ENCODE peak calls at places on chromosomes 5 and 9, in four cellular contexts. One of them, this sample, is unnamed.

GRCh38 chr5:178207183-178207916 is 3.0 kb downstream of the HNRNPAB start:
- DNase-seq in EH: peak
- DNase-seq in NCI-H748 treated with DMSO at 0.1 percent for 48 hours: no peak
- DNase-seq in Jurkat, Clone E6-1: no peak
- DNase-seq in this sample: peak

GRCh38 chr5:114010362-114010761 is 351.5 kb upstream of the KCNN2 start:
- DNase-seq in NCI-H748 treated with DMSO at 0.1 percent for 48 hours: no peak
- DNase-seq in Jurkat, Clone E6-1: no peak
- DNase-seq in EH: peak
- DNase-seq in this sample: no peak

GRCh38 chr5:138438003-138438723 is 694 bp upstream of the REEP2 start:
- DNase-seq in NCI-H748 treated with DMSO at 0.1 percent for 48 hours: no peak
- DNase-seq in Jurkat, Clone E6-1: no peak
- DNase-seq in EH: no peak
- DNase-seq in this sample: no peak

GRCh38 chr5:55624841-55625602 is 87.1 kb downstream of the SLC38A9 start:
- DNase-seq in EH: no peak
- DNase-seq in NCI-H748 treated with DMSO at 0.1 percent for 48 hours: no peak
- DNase-seq in Jurkat, Clone E6-1: no peak
- DNase-seq in this sample: peak

GRCh38 chr9:110183208-110184145 is 24.5 kb downstream of the C9orf152 start:
- DNase-seq in Jurkat, Clone E6-1: peak
- DNase-seq in NCI-H748 treated with DMSO at 0.1 percent for 48 hours: peak
- DNase-seq in EH: peak
- DNase-seq in this sample: peak

GRCh38 chr5:163347671-163348070 is 89.7 kb upstream of the CCNG1 start:
- DNase-seq in EH: peak
- DNase-seq in NCI-H748 treated with DMSO at 0.1 percent for 48 hours: peak
- DNase-seq in Jurkat, Clone E6-1: peak
- DNase-seq in this sample: peak

GRCh38 chr5:137075163-137075970 is 423.8 kb downstream of the SPOCK1 start:
- DNase-seq in EH: peak
- DNase-seq in Jurkat, Clone E6-1: peak
- DNase-seq in NCI-H748 treated with DMSO at 0.1 percent for 48 hours: peak
- DNase-seq in this sample: peak

GRCh38 chr9:79120533-79121315 is 451.0 kb upstream of the TLE4 start:
- DNase-seq in EH: no peak
- DNase-seq in NCI-H748 treated with DMSO at 0.1 percent for 48 hours: peak
- DNase-seq in Jurkat, Clone E6-1: no peak
- DNase-seq in this sample: no peak

GRCh38 chr9:13992136-13992798 is 321.7 kb downstream of the NFIB start:
- DNase-seq in EH: no peak
- DNase-seq in Jurkat, Clone E6-1: no peak
- DNase-seq in NCI-H748 treated with DMSO at 0.1 percent for 48 hours: peak
- DNase-seq in this sample: no peak

GRCh38 chr5:14327624-14328023 is 184.5 kb downstream of the TRIO start:
- DNase-seq in EH: peak
- DNase-seq in Jurkat, Clone E6-1: no peak
- DNase-seq in NCI-H748 treated with DMSO at 0.1 percent for 48 hours: no peak
- DNase-seq in this sample: no peak

GRCh38 chr5:146026307-146027010 is 78.9 kb downstream of the PLAC8L1 start:
- DNase-seq in NCI-H748 treated with DMSO at 0.1 percent for 48 hours: no peak
- DNase-seq in Jurkat, Clone E6-1: no peak
- DNase-seq in EH: no peak
- DNase-seq in this sample: peak

GRCh38 chr5:116361171-116361967 is 213.3 kb downstream of the SEMA6A start:
- DNase-seq in Jurkat, Clone E6-1: no peak
- DNase-seq in NCI-H748 treated with DMSO at 0.1 percent for 48 hours: no peak
- DNase-seq in EH: peak
- DNase-seq in this sample: no peak

GRCh38 chr9:90906316-90907055 is 104.9 kb downstream of the SYK start:
- DNase-seq in Jurkat, Clone E6-1: no peak
- DNase-seq in NCI-H748 treated with DMSO at 0.1 percent for 48 hours: no peak
- DNase-seq in EH: peak
- DNase-seq in this sample: no peak

GRCh38 chr5:7897014-7897600 is 28.2 kb downstream of the MTRR start:
- DNase-seq in Jurkat, Clone E6-1: no peak
- DNase-seq in EH: peak
- DNase-seq in NCI-H748 treated with DMSO at 0.1 percent for 48 hours: peak
- DNase-seq in this sample: peak

GRCh38 chr9:127562271-127562780 is 49.8 kb upstream of the STXBP1 start:
- DNase-seq in EH: no peak
- DNase-seq in Jurkat, Clone E6-1: no peak
- DNase-seq in NCI-H748 treated with DMSO at 0.1 percent for 48 hours: no peak
- DNase-seq in this sample: no peak

GRCh38 chr5:88736494-88736893 is 146.5 kb downstream of the MEF2C start:
- DNase-seq in Jurkat, Clone E6-1: no peak
- DNase-seq in EH: no peak
- DNase-seq in NCI-H748 treated with DMSO at 0.1 percent for 48 hours: no peak
- DNase-seq in this sample: no peak

GRCh38 chr9:19161257-19162025 is 34.1 kb upstream of the PLIN2 start:
- DNase-seq in NCI-H748 treated with DMSO at 0.1 percent for 48 hours: no peak
- DNase-seq in Jurkat, Clone E6-1: peak
- DNase-seq in EH: peak
- DNase-seq in this sample: peak

GRCh38 chr5:107813559-107813958 is 142.8 kb upstream of the EFNA5 start:
- DNase-seq in NCI-H748 treated with DMSO at 0.1 percent for 48 hours: no peak
- DNase-seq in Jurkat, Clone E6-1: no peak
- DNase-seq in EH: no peak
- DNase-seq in this sample: no peak

GRCh38 chr5:112109331-112109993 is 309.6 kb downstream of the EPB41L4A start:
- DNase-seq in EH: peak
- DNase-seq in NCI-H748 treated with DMSO at 0.1 percent for 48 hours: no peak
- DNase-seq in Jurkat, Clone E6-1: no peak
- DNase-seq in this sample: no peak

GRCh38 chr9:70013598-70014196 is 30.0 kb upstream of the MAMDC2 start:
- DNase-seq in Jurkat, Clone E6-1: peak
- DNase-seq in EH: peak
- DNase-seq in NCI-H748 treated with DMSO at 0.1 percent for 48 hours: no peak
- DNase-seq in this sample: no peak

GRCh38 chr5:32680183-32680582 is 30.9 kb upstream of the NPR3 start:
- DNase-seq in EH: no peak
- DNase-seq in NCI-H748 treated with DMSO at 0.1 percent for 48 hours: no peak
- DNase-seq in Jurkat, Clone E6-1: no peak
- DNase-seq in this sample: no peak

GRCh38 chr9:114314881-114315722 is 7.8 kb upstream of the ORM1 start:
- DNase-seq in NCI-H748 treated with DMSO at 0.1 percent for 48 hours: no peak
- DNase-seq in EH: peak
- DNase-seq in Jurkat, Clone E6-1: no peak
- DNase-seq in this sample: no peak

GRCh38 chr9:126317513-126317912 is 9.1 kb upstream of the MVB12B start:
- DNase-seq in NCI-H748 treated with DMSO at 0.1 percent for 48 hours: no peak
- DNase-seq in EH: peak
- DNase-seq in Jurkat, Clone E6-1: peak
- DNase-seq in this sample: no peak

GRCh38 chr9:115018547-115019435 is 88.4 kb upstream of the TNFSF8 start:
- DNase-seq in EH: peak
- DNase-seq in NCI-H748 treated with DMSO at 0.1 percent for 48 hours: no peak
- DNase-seq in Jurkat, Clone E6-1: no peak
- DNase-seq in this sample: no peak

GRCh38 chr9:131085370-131086122 is 10.8 kb upstream of the AIF1L start:
- DNase-seq in Jurkat, Clone E6-1: no peak
- DNase-seq in NCI-H748 treated with DMSO at 0.1 percent for 48 hours: no peak
- DNase-seq in EH: no peak
- DNase-seq in this sample: no peak

GRCh38 chr5:148791334-148791667 is 35.1 kb upstream of the ADRB2 start:
- DNase-seq in NCI-H748 treated with DMSO at 0.1 percent for 48 hours: no peak
- DNase-seq in EH: peak
- DNase-seq in Jurkat, Clone E6-1: no peak
- DNase-seq in this sample: no peak

GRCh38 chr9:25742241-25742640 is 64.0 kb upstream of the TUSC1 start:
- DNase-seq in EH: no peak
- DNase-seq in NCI-H748 treated with DMSO at 0.1 percent for 48 hours: no peak
- DNase-seq in Jurkat, Clone E6-1: no peak
- DNase-seq in this sample: peak

GRCh38 chr5:57494104-57495098 is 11.8 kb upstream of the ACTBL2 start:
- DNase-seq in EH: peak
- DNase-seq in Jurkat, Clone E6-1: peak
- DNase-seq in NCI-H748 treated with DMSO at 0.1 percent for 48 hours: no peak
- DNase-seq in this sample: peak

GRCh38 chr9:2231831-2232230 is 216.7 kb downstream of the SMARCA2 start:
- DNase-seq in NCI-H748 treated with DMSO at 0.1 percent for 48 hours: no peak
- DNase-seq in EH: peak
- DNase-seq in Jurkat, Clone E6-1: no peak
- DNase-seq in this sample: no peak

GRCh38 chr9:113583511-113584470 is 120.3 kb downstream of the RGS3 start:
- DNase-seq in Jurkat, Clone E6-1: no peak
- DNase-seq in NCI-H748 treated with DMSO at 0.1 percent for 48 hours: no peak
- DNase-seq in EH: no peak
- DNase-seq in this sample: no peak

GRCh38 chr9:133235549-133236222 is 26.6 kb upstream of the OBP2B start:
- DNase-seq in Jurkat, Clone E6-1: no peak
- DNase-seq in NCI-H748 treated with DMSO at 0.1 percent for 48 hours: no peak
- DNase-seq in EH: no peak
- DNase-seq in this sample: no peak

GRCh38 chr5:66960373-66961137 is 236.0 kb downstream of the CD180 start:
- DNase-seq in NCI-H748 treated with DMSO at 0.1 percent for 48 hours: peak
- DNase-seq in EH: peak
- DNase-seq in Jurkat, Clone E6-1: no peak
- DNase-seq in this sample: no peak

GRCh38 chr5:31935702-31936347 is 238.3 kb downstream of the GOLPH3 start:
- DNase-seq in Jurkat, Clone E6-1: no peak
- DNase-seq in EH: peak
- DNase-seq in NCI-H748 treated with DMSO at 0.1 percent for 48 hours: peak
- DNase-seq in this sample: no peak

GRCh38 chr5:11329676-11330075 is 568.6 kb upstream of the DAP start:
- DNase-seq in Jurkat, Clone E6-1: no peak
- DNase-seq in NCI-H748 treated with DMSO at 0.1 percent for 48 hours: no peak
- DNase-seq in EH: no peak
- DNase-seq in this sample: no peak